ENCODE peak calls at places on chromosomes 3 and 15, in eight cellular contexts. A is fibroblast of lung; S is LoVo; Z is HT1080; J is Caki2; X is stimulated activated CD4-positive, alpha-beta T cell treated with anti-CD3 and anti-CD28 coated beads, Interleukin-1b, Interleukin-23, amount 100 ng/mL, for 24 hours; D is mucosa of gallbladder; W is H9. P is an unnamed sample.

GRCh38 chr3:11662392-11662990 is 18.8 kb upstream of the VGLL4 start:
- DNase-seq in S (no peak), X (no peak), D (no peak), Z (peak; percentile 29), J (no peak), W (no peak), A (no peak), P (no peak)

GRCh38 chr15:25641762-25642161 is 202.9 kb upstream of the UBE3A start:
- DNase-seq in S (no peak), Z (no peak), X (no peak), A (no peak), W (no peak), J (no peak), D (peak; percentile 13), P (no peak)

GRCh38 chr3:9947025-9947995 is 4.9 kb downstream of the PRRT3 start:
- DNase-seq in W (peak; percentile 84), A (peak; percentile 70), X (no peak), J (peak; percentile 63), S (peak; percentile 89), Z (peak; percentile 71), D (peak; percentile 67), P (peak; percentile 74)

GRCh38 chr15:36370735-36371115 is 208.7 kb upstream of the CDIN1 start:
- DNase-seq in S (peak; percentile 13), J (peak; percentile 88), X (no peak), A (peak; percentile 68), Z (peak; percentile 80), W (no peak), D (no peak), P (no peak)

GRCh38 chr15:81851307-81851706 is 194.5 kb downstream of the MEX3B start:
- DNase-seq in J (no peak), S (no peak), Z (no peak), D (no peak), X (no peak), A (no peak), W (no peak), P (no peak)

GRCh38 chr15:89648106-89649012 is 6.9 kb downstream of the KIF7 start:
- DNase-seq in A (no peak), J (no peak), D (no peak), Z (no peak), S (no peak), W (peak; percentile 74), X (no peak), P (no peak)

GRCh38 chr15:42457445-42458442 is 33.2 kb downstream of the ZNF106 start:
- DNase-seq in A (peak; percentile 93), S (no peak), W (peak; percentile 90), X (no peak), J (no peak), Z (no peak), D (peak; percentile 73), P (peak; percentile 80)

GRCh38 chr3:39808467-39809180 is 785 bp upstream of the MYRIP start:
- DNase-seq in Z (no peak), J (peak; percentile 23), W (peak; percentile 80), D (no peak), S (peak; percentile 5), X (no peak), A (no peak), P (peak; percentile 67)

GRCh38 chr3:38990621-38991020 is 61.1 kb downstream of the SCN11A start:
- DNase-seq in S (no peak), A (no peak), Z (peak; percentile 53), W (no peak), J (no peak), X (no peak), D (no peak), P (no peak)

P was measured in WTC11.